ENCODE peak calls at places on chromosomes 12 and 14, in eight cellular contexts. One of them, this sample, is unnamed.

GRCh38 chr14:51682411-51682810 is 30.7 kb downstream of the FRMD6 start:
- DNase-seq in lower leg skin: no peak
- DNase-seq in GM13977: no peak
- DNase-seq in stimulated activated CD4-positive, alpha-beta T cell treated with anti-CD3 and anti-CD28 coated beads, TNF-alpha, amount 100 ng/mL, for 4 hours: no peak
- DNase-seq in NB4: no peak
- DNase-seq in central memory CD4-positive, alpha-beta T cell: no peak
- DNase-seq in cardiac muscle cell: peak
- DNase-seq in activated T-helper 1 cell treated with anti-CD3 and anti-CD28 coated beads, Interleukin-12 subunit alpha, Interleukin-12 subunit beta, Interleukin-2, Interleukin-4 antibody, amounts not matched to agents 30 ng/mL and 10 ng/mL and 1 ng/mL, durations not matched to agents 14 hours and 24 hours and 36 hours: no peak
- DNase-seq in this sample: no peak

GRCh38 chr14:23095196-23096108 is at the start of gene C14orf119:
- DNase-seq in lower leg skin: peak
- DNase-seq in GM13977: peak
- DNase-seq in stimulated activated CD4-positive, alpha-beta T cell treated with anti-CD3 and anti-CD28 coated beads, TNF-alpha, amount 100 ng/mL, for 4 hours: peak
- DNase-seq in NB4: peak
- DNase-seq in central memory CD4-positive, alpha-beta T cell: peak
- DNase-seq in cardiac muscle cell: peak
- DNase-seq in activated T-helper 1 cell treated with anti-CD3 and anti-CD28 coated beads, Interleukin-12 subunit alpha, Interleukin-12 subunit beta, Interleukin-2, Interleukin-4 antibody, amounts not matched to agents 30 ng/mL and 10 ng/mL and 1 ng/mL, durations not matched to agents 14 hours and 24 hours and 36 hours: peak
- DNase-seq in this sample: no peak

GRCh38 chr14:99681832-99682148 is 2.3 kb upstream of the CYP46A1 start:
- DNase-seq in lower leg skin: no peak
- DNase-seq in GM13977: no peak
- DNase-seq in stimulated activated CD4-positive, alpha-beta T cell treated with anti-CD3 and anti-CD28 coated beads, TNF-alpha, amount 100 ng/mL, for 4 hours: no peak
- DNase-seq in NB4: no peak
- DNase-seq in central memory CD4-positive, alpha-beta T cell: no peak
- DNase-seq in cardiac muscle cell: no peak
- DNase-seq in activated T-helper 1 cell treated with anti-CD3 and anti-CD28 coated beads, Interleukin-12 subunit alpha, Interleukin-12 subunit beta, Interleukin-2, Interleukin-4 antibody, amounts not matched to agents 30 ng/mL and 10 ng/mL and 1 ng/mL, durations not matched to agents 14 hours and 24 hours and 36 hours: no peak
- DNase-seq in this sample: no peak

GRCh38 chr12:121712462-121713256 is at the start of gene TMEM120B:
- DNase-seq in lower leg skin: peak
- DNase-seq in GM13977: peak
- DNase-seq in stimulated activated CD4-positive, alpha-beta T cell treated with anti-CD3 and anti-CD28 coated beads, TNF-alpha, amount 100 ng/mL, for 4 hours: peak
- DNase-seq in NB4: peak
- DNase-seq in central memory CD4-positive, alpha-beta T cell: peak
- DNase-seq in cardiac muscle cell: peak
- DNase-seq in activated T-helper 1 cell treated with anti-CD3 and anti-CD28 coated beads, Interleukin-12 subunit alpha, Interleukin-12 subunit beta, Interleukin-2, Interleukin-4 antibody, amounts not matched to agents 30 ng/mL and 10 ng/mL and 1 ng/mL, durations not matched to agents 14 hours and 24 hours and 36 hours: peak
- DNase-seq in this sample: peak

GRCh38 chr14:89299587-89299986 is 117.4 kb downstream of the FOXN3 start:
- DNase-seq in lower leg skin: no peak
- DNase-seq in GM13977: no peak
- DNase-seq in stimulated activated CD4-positive, alpha-beta T cell treated with anti-CD3 and anti-CD28 coated beads, TNF-alpha, amount 100 ng/mL, for 4 hours: no peak
- DNase-seq in NB4: no peak
- DNase-seq in central memory CD4-positive, alpha-beta T cell: no peak
- DNase-seq in cardiac muscle cell: no peak
- DNase-seq in activated T-helper 1 cell treated with anti-CD3 and anti-CD28 coated beads, Interleukin-12 subunit alpha, Interleukin-12 subunit beta, Interleukin-2, Interleukin-4 antibody, amounts not matched to agents 30 ng/mL and 10 ng/mL and 1 ng/mL, durations not matched to agents 14 hours and 24 hours and 36 hours: no peak
- DNase-seq in this sample: no peak

GRCh38 chr14:65412881-65413738 is 580 bp downstream of the FUT8 start:
- DNase-seq in lower leg skin: peak
- DNase-seq in GM13977: no peak
- DNase-seq in stimulated activated CD4-positive, alpha-beta T cell treated with anti-CD3 and anti-CD28 coated beads, TNF-alpha, amount 100 ng/mL, for 4 hours: peak
- DNase-seq in NB4: peak
- DNase-seq in central memory CD4-positive, alpha-beta T cell: no peak
- DNase-seq in cardiac muscle cell: peak
- DNase-seq in activated T-helper 1 cell treated with anti-CD3 and anti-CD28 coated beads, Interleukin-12 subunit alpha, Interleukin-12 subunit beta, Interleukin-2, Interleukin-4 antibody, amounts not matched to agents 30 ng/mL and 10 ng/mL and 1 ng/mL, durations not matched to agents 14 hours and 24 hours and 36 hours: no peak
- DNase-seq in this sample: peak

GRCh38 chr12:120620624-120621023 is 19.8 kb upstream of the CABP1 start:
- DNase-seq in lower leg skin: no peak
- DNase-seq in GM13977: no peak
- DNase-seq in stimulated activated CD4-positive, alpha-beta T cell treated with anti-CD3 and anti-CD28 coated beads, TNF-alpha, amount 100 ng/mL, for 4 hours: no peak
- DNase-seq in NB4: no peak
- DNase-seq in central memory CD4-positive, alpha-beta T cell: no peak
- DNase-seq in cardiac muscle cell: no peak
- DNase-seq in activated T-helper 1 cell treated with anti-CD3 and anti-CD28 coated beads, Interleukin-12 subunit alpha, Interleukin-12 subunit beta, Interleukin-2, Interleukin-4 antibody, amounts not matched to agents 30 ng/mL and 10 ng/mL and 1 ng/mL, durations not matched to agents 14 hours and 24 hours and 36 hours: no peak
- DNase-seq in this sample: no peak

GRCh38 chr12:52023182-52023975 is 16.6 kb downstream of the TAMALIN start:
- DNase-seq in lower leg skin: peak
- DNase-seq in GM13977: peak
- DNase-seq in stimulated activated CD4-positive, alpha-beta T cell treated with anti-CD3 and anti-CD28 coated beads, TNF-alpha, amount 100 ng/mL, for 4 hours: peak
- DNase-seq in NB4: peak
- DNase-seq in central memory CD4-positive, alpha-beta T cell: peak
- DNase-seq in cardiac muscle cell: peak
- DNase-seq in activated T-helper 1 cell treated with anti-CD3 and anti-CD28 coated beads, Interleukin-12 subunit alpha, Interleukin-12 subunit beta, Interleukin-2, Interleukin-4 antibody, amounts not matched to agents 30 ng/mL and 10 ng/mL and 1 ng/mL, durations not matched to agents 14 hours and 24 hours and 36 hours: peak
- DNase-seq in this sample: peak

GRCh38 chr14:36105401-36105800 is 71.1 kb downstream of the PTCSC3 start:
- DNase-seq in lower leg skin: no peak
- DNase-seq in GM13977: no peak
- DNase-seq in stimulated activated CD4-positive, alpha-beta T cell treated with anti-CD3 and anti-CD28 coated beads, TNF-alpha, amount 100 ng/mL, for 4 hours: no peak
- DNase-seq in NB4: peak
- DNase-seq in central memory CD4-positive, alpha-beta T cell: no peak
- DNase-seq in cardiac muscle cell: no peak
- DNase-seq in activated T-helper 1 cell treated with anti-CD3 and anti-CD28 coated beads, Interleukin-12 subunit alpha, Interleukin-12 subunit beta, Interleukin-2, Interleukin-4 antibody, amounts not matched to agents 30 ng/mL and 10 ng/mL and 1 ng/mL, durations not matched to agents 14 hours and 24 hours and 36 hours: no peak
- DNase-seq in this sample: no peak

GRCh38 chr12:5027436-5027835 is 16.2 kb upstream of the KCNA5 start:
- DNase-seq in lower leg skin: no peak
- DNase-seq in GM13977: no peak
- DNase-seq in stimulated activated CD4-positive, alpha-beta T cell treated with anti-CD3 and anti-CD28 coated beads, TNF-alpha, amount 100 ng/mL, for 4 hours: no peak
- DNase-seq in NB4: no peak
- DNase-seq in central memory CD4-positive, alpha-beta T cell: no peak
- DNase-seq in cardiac muscle cell: no peak
- DNase-seq in activated T-helper 1 cell treated with anti-CD3 and anti-CD28 coated beads, Interleukin-12 subunit alpha, Interleukin-12 subunit beta, Interleukin-2, Interleukin-4 antibody, amounts not matched to agents 30 ng/mL and 10 ng/mL and 1 ng/mL, durations not matched to agents 14 hours and 24 hours and 36 hours: no peak
- DNase-seq in this sample: no peak

GRCh38 chr14:99356031-99356430 is 84.0 kb upstream of the BCL11B start:
- DNase-seq in lower leg skin: no peak
- DNase-seq in GM13977: no peak
- DNase-seq in stimulated activated CD4-positive, alpha-beta T cell treated with anti-CD3 and anti-CD28 coated beads, TNF-alpha, amount 100 ng/mL, for 4 hours: no peak
- DNase-seq in NB4: no peak
- DNase-seq in central memory CD4-positive, alpha-beta T cell: no peak
- DNase-seq in cardiac muscle cell: no peak
- DNase-seq in activated T-helper 1 cell treated with anti-CD3 and anti-CD28 coated beads, Interleukin-12 subunit alpha, Interleukin-12 subunit beta, Interleukin-2, Interleukin-4 antibody, amounts not matched to agents 30 ng/mL and 10 ng/mL and 1 ng/mL, durations not matched to agents 14 hours and 24 hours and 36 hours: no peak
- DNase-seq in this sample: no peak

GRCh38 chr14:91252901-91253794 is 8.6 kb upstream of the GPR68 start:
- DNase-seq in lower leg skin: no peak
- DNase-seq in GM13977: peak
- DNase-seq in stimulated activated CD4-positive, alpha-beta T cell treated with anti-CD3 and anti-CD28 coated beads, TNF-alpha, amount 100 ng/mL, for 4 hours: no peak
- DNase-seq in NB4: peak
- DNase-seq in central memory CD4-positive, alpha-beta T cell: peak
- DNase-seq in cardiac muscle cell: no peak
- DNase-seq in activated T-helper 1 cell treated with anti-CD3 and anti-CD28 coated beads, Interleukin-12 subunit alpha, Interleukin-12 subunit beta, Interleukin-2, Interleukin-4 antibody, amounts not matched to agents 30 ng/mL and 10 ng/mL and 1 ng/mL, durations not matched to agents 14 hours and 24 hours and 36 hours: peak
- DNase-seq in this sample: no peak

This sample was measured in nucleus accumbens.